ENCODE peak calls at places on chromosomes 1 and 21, in five cellular contexts. N is NCI-H2081; K is dermis microvascular lymphatic vessel endothelial cell; Z is activated CD8-positive, alpha-beta memory T cell treated with anti-CD3 and anti-CD28 coated beads for 24 hours; P is foreskin fibroblast. M is an unnamed sample.
A peak's percentile ranks its signal among the peaks of the same experiment; 100 is the strongest.

GRCh38 chr1:100578201-100578600 is 40.3 kb downstream of the GPR88 start:
- DNase-seq in N (no peak), K (no peak), Z (no peak), P (no peak), M (no peak)

GRCh38 chr1:235866207-235866912 is at the start of gene LYST:
- DNase-seq in N (peak; percentile 65), K (no peak), Z (peak; percentile 83), P (peak; percentile 77), M (no peak)

GRCh38 chr1:47914218-47914937 is 82.8 kb downstream of the TRABD2B start:
- DNase-seq in N (no peak), K (no peak), Z (no peak), P (no peak), M (no peak)

GRCh38 chr1:30752651-30752908 is 5.0 kb downstream of the LAPTM5 start:
- DNase-seq in N (no peak), K (no peak), Z (no peak), P (no peak), M (no peak)

GRCh38 chr1:41374711-41375110 is 13.5 kb downstream of the FOXO6 start:
- DNase-seq in N (no peak), K (no peak), Z (no peak), P (no peak), M (no peak)

GRCh38 chr1:208110296-208110695 is 133.9 kb downstream of the PLXNA2 start:
- DNase-seq in N (no peak), K (no peak), Z (no peak), P (no peak), M (no peak)

GRCh38 chr1:185512442-185512841 is 195.4 kb upstream of the IVNS1ABP start:
- DNase-seq in N (no peak), K (no peak), Z (no peak), P (no peak), M (no peak)

GRCh38 chr1:150009604-150010387 is 730 bp downstream of the OTUD7B start:
- DNase-seq in N (peak; percentile 66), K (peak; percentile 47), Z (peak; percentile 72), P (peak; percentile 87), M (peak; percentile 65)

GRCh38 chr1:20366076-20366765 is 75.5 kb downstream of the VWA5B1 start:
- DNase-seq in N (no peak), K (no peak), Z (no peak), P (peak; percentile 54), M (no peak)

GRCh38 chr1:59767119-59767518 is 47.6 kb upstream of the HOOK1 start:
- DNase-seq in N (peak; percentile 24), K (peak; percentile 93), Z (no peak), P (peak; percentile 42), M (no peak)

GRCh38 chr1:200738733-200739498 is at the start of gene CAMSAP2:
- DNase-seq in N (peak; percentile 96), K (peak; percentile 73), Z (peak; percentile 82), P (peak; percentile 96), M (peak; percentile 81)

GRCh38 chr1:1079408-1080121 is 5.5 kb upstream of the RNF223 start:
- DNase-seq in N (peak; percentile 39), K (peak; percentile 79), Z (peak; percentile 80), P (peak; percentile 91), M (peak; percentile 94)

GRCh38 chr1:19348441-19349198 is 36.5 kb downstream of the SLC66A1 start:
- DNase-seq in N (no peak), K (no peak), Z (no peak), P (no peak), M (no peak)

GRCh38 chr1:111197598-111198289 is 2.7 kb downstream of the DENND2D start:
- DNase-seq in N (no peak), K (no peak), Z (peak; percentile 76), P (peak; percentile 56), M (no peak)

GRCh38 chr1:165481820-165482532 is 37.0 kb upstream of the RXRG start:
- DNase-seq in N (no peak), K (no peak), Z (no peak), P (peak; percentile 92), M (peak; percentile 68)

GRCh38 chr1:55699151-55699695 is 484.1 kb upstream of the USP24 start:
- DNase-seq in N (no peak), K (no peak), Z (no peak), P (no peak), M (no peak)

GRCh38 chr1:96464159-96464558 is 257.4 kb upstream of the PTBP2 start:
- DNase-seq in N (no peak), K (no peak), Z (no peak), P (no peak), M (no peak)

GRCh38 chr21:44765231-44766013 is 36.2 kb downstream of the UBE2G2 start:
- DNase-seq in N (no peak), K (no peak), Z (no peak), P (peak; percentile 32), M (no peak)

GRCh38 chr1:119656410-119656955 is 8.4 kb upstream of the ZNF697 start:
- DNase-seq in N (no peak), K (no peak), Z (no peak), P (no peak), M (no peak)

GRCh38 chr1:157073944-157074685 is 25.5 kb downstream of the ETV3L start:
- DNase-seq in N (peak; percentile 17), K (peak; percentile 50), Z (peak; percentile 63), P (peak; percentile 81), M (peak; percentile 18)

M was measured in GM04504.